ENCODE peak calls at places on chromosomes 13 and 19, in eight cellular contexts. O, T, M, W, B, Y, Q and C are unnamed samples.

GRCh38 chr19:41960973-41961372 is 1.9 kb upstream of the RABAC1 start:
- DNase-seq in Y (no peak), T (no peak), W (no peak), O (no peak), B (no peak), M (no peak), Q (no peak), C (no peak)

GRCh38 chr13:48749144-48749543 is 95.4 kb downstream of the CYSLTR2 start:
- DNase-seq in T (no peak), O (no peak), W (peak; percentile 92), B (no peak), Y (no peak), M (peak; percentile 71), Q (no peak), C (peak; percentile 55)

GRCh38 chr13:46949211-46949610 is 52.4 kb upstream of the HTR2A start:
- DNase-seq in T (no peak), B (no peak), Y (no peak), Q (no peak), W (no peak), M (no peak), O (no peak), C (no peak)

GRCh38 chr19:37098570-37098969 is 20.3 kb downstream of the ZNF420 start:
- DNase-seq in B (no peak), M (no peak), W (no peak), O (no peak), Y (no peak), T (no peak), Q (no peak), C (no peak)

GRCh38 chr13:46743191-46743590 is 53.8 kb downstream of the ESD start:
- DNase-seq in B (no peak), Y (no peak), M (no peak), O (no peak), T (no peak), W (no peak), Q (no peak), C (no peak)

GRCh38 chr13:74550039-74550438 is 415.8 kb upstream of the KLF12 start:
- DNase-seq in O (no peak), Q (no peak), T (no peak), M (peak; percentile 26), Y (no peak), W (no peak), B (no peak), C (no peak)

GRCh38 chr13:109148243-109148642 is 518.8 kb downstream of the MYO16 start:
- DNase-seq in T (no peak), M (no peak), B (no peak), W (peak; percentile 63), O (no peak), Q (no peak), Y (no peak), C (no peak)

GRCh38 chr13:31105020-31105800 is 56.5 kb downstream of the HSPH1 start:
- DNase-seq in Q (no peak), M (no peak), T (no peak), B (peak; percentile 60), W (peak; percentile 24), Y (no peak), O (no peak), C (no peak)

GRCh38 chr19:48819366-48819816 is 8.6 kb upstream of the BCAT2 start:
- DNase-seq in Y (peak; percentile 95), M (peak; percentile 69), B (peak; percentile 88), Q (peak; percentile 94), O (peak; percentile 91), W (peak; percentile 94), T (peak; percentile 79), C (peak; percentile 90)

GRCh38 chr13:113398963-113399754 is 35.2 kb upstream of the GRTP1 start:
- DNase-seq in Y (no peak), O (no peak), W (no peak), M (peak; percentile 81), B (no peak), T (no peak), Q (no peak), C (no peak)

GRCh38 chr13:102651392-102651791 is 43.5 kb downstream of the METTL21C start:
- DNase-seq in W (peak; percentile 21), Q (no peak), M (peak; percentile 46), T (no peak), O (no peak), B (no peak), Y (no peak), C (peak; percentile 2)

GRCh38 chr13:108734676-108735075 is 105.3 kb downstream of the MYO16 start:
- DNase-seq in M (no peak), T (no peak), Q (no peak), W (no peak), Y (no peak), B (peak; percentile 18), O (no peak), C (no peak)

GRCh38 chr19:38057954-38058690 is 151.1 kb downstream of the SIPA1L3 start:
- DNase-seq in Y (no peak), W (no peak), Q (peak; percentile 65), M (no peak), O (no peak), T (no peak), B (no peak), C (no peak)

GRCh38 chr13:97757807-97758206 is 195.7 kb upstream of the IPO5 start:
- DNase-seq in Q (no peak), T (no peak), O (peak; percentile 46), B (no peak), Y (no peak), W (peak; percentile 40), M (no peak), C (no peak)

GRCh38 chr13:110388141-110388943 is 81.3 kb downstream of the COL4A2 start:
- DNase-seq in Q (peak; percentile 76), Y (peak; percentile 82), M (peak; percentile 78), W (peak; percentile 86), B (no peak), T (peak; percentile 72), O (peak; percentile 64), C (peak; percentile 98)

GRCh38 chr19:12995596-12996541 is 594 bp downstream of the NFIX start:
- DNase-seq in O (peak; percentile 64), Y (no peak), B (no peak), M (no peak), Q (no peak), T (peak; percentile 61), W (no peak), C (peak; percentile 54)

GRCh38 chr19:12064266-12065099 is at the start of gene ZNF844:
- DNase-seq in O (peak; percentile 99), W (peak; percentile 83), Y (peak; percentile 99), M (peak; percentile 90), Q (peak; percentile 98), B (peak; percentile 99), T (peak; percentile 98), C (peak; percentile 91)

GRCh38 chr13:40101708-40102359 is 446.4 kb downstream of the COG6 start:
- DNase-seq in M (no peak), Y (no peak), Q (no peak), T (no peak), O (no peak), B (no peak), W (no peak), C (no peak)

GRCh38 chr13:113653264-113654174 is 4.5 kb downstream of the ATP4B start:
- DNase-seq in O (no peak), Q (no peak), W (no peak), T (no peak), B (no peak), Y (peak; percentile 56), M (peak; percentile 9), C (no peak)